ENCODE peak calls at places on chromosomes 1 and 21, in six cellular contexts. K is SK-N-SH, F is K562, W is HepG2, O is GM12878, S is HCT116. B is an unnamed sample.

GRCh38 chr1:38138498-38139233 is 92.1 kb upstream of the POU3F1 start:
- DNase-seq in K (no peak), F (no peak), W (peak; percentile 35), O (no peak), S (peak; percentile 43), B (peak; percentile 77)

GRCh38 chr1:202643397-202644218 is 66.6 kb downstream of the SYT2 start:
- DNase-seq in K (peak; percentile 70), F (no peak), W (no peak), O (no peak), S (no peak), B (no peak)

GRCh38 chr1:24463756-24464377 is 38.8 kb upstream of the RCAN3 start:
- DNase-seq in K (no peak), F (no peak), W (no peak), O (no peak), S (no peak), B (no peak)

GRCh38 chr1:52423055-52423454 is 18.7 kb downstream of the PRPF38A start:
- DNase-seq in K (no peak), F (no peak), W (no peak), O (no peak), S (no peak), B (no peak)

GRCh38 chr1:19029191-19030085 is 73.0 kb upstream of the IFFO2 start:
- DNase-seq in K (no peak), F (no peak), W (no peak), O (no peak), S (no peak), B (no peak)

GRCh38 chr1:115669002-115669673 is 27.4 kb downstream of the VANGL1 start:
- DNase-seq in K (no peak), F (peak; percentile 68), W (peak; percentile 23), O (no peak), S (peak; percentile 69), B (no peak)

GRCh38 chr1:44519035-44519676 is 114.1 kb downstream of the RNF220 start:
- DNase-seq in K (no peak), F (no peak), W (no peak), O (no peak), S (no peak), B (no peak)

GRCh38 chr1:235946570-235946981 is 79.9 kb upstream of the LYST start:
- DNase-seq in K (no peak), F (no peak), W (no peak), O (no peak), S (no peak), B (no peak)

GRCh38 chr1:156667968-156668709 is 9.1 kb downstream of the NES start:
- DNase-seq in K (no peak), F (no peak), W (no peak), O (no peak), S (no peak), B (no peak)

GRCh38 chr1:240946926-240947325 is 335.0 kb upstream of the GREM2 start:
- DNase-seq in K (peak; percentile 42), F (peak; percentile 16), W (peak; percentile 16), O (no peak), S (no peak), B (no peak)

GRCh38 chr1:64980745-64981601 is 14.6 kb upstream of the JAK1 start:
- DNase-seq in K (no peak), F (no peak), W (peak; percentile 70), O (no peak), S (no peak), B (no peak)

GRCh38 chr1:67053535-67053784 is 488 bp downstream of the SLC35D1 start:
- DNase-seq in K (peak; percentile 79), F (peak; percentile 72), W (peak; percentile 54), O (no peak), S (no peak), B (no peak)

GRCh38 chr1:52727114-52727586 is 897 bp downstream of the ZYG11B start:
- DNase-seq in K (peak; percentile 51), F (peak; percentile 54), W (no peak), O (no peak), S (no peak), B (no peak)

GRCh38 chr1:211634461-211634860 is 41.0 kb downstream of the NEK2 start:
- DNase-seq in K (no peak), F (no peak), W (no peak), O (no peak), S (no peak), B (no peak)

GRCh38 chr1:201346337-201346939 is 31.0 kb downstream of the TNNT2 start:
- DNase-seq in K (peak; percentile 61), F (peak; percentile 58), W (peak; percentile 23), O (no peak), S (peak; percentile 54), B (no peak)

GRCh38 chr21:41562101-41563000 is 54.4 kb upstream of the TMPRSS2 start:
- DNase-seq in K (no peak), F (no peak), W (no peak), O (no peak), S (no peak), B (no peak)

GRCh38 chr1:152886758-152887409 is 8.8 kb downstream of the SMCP start:
- DNase-seq in K (no peak), F (no peak), W (no peak), O (no peak), S (no peak), B (no peak)

GRCh38 chr1:177444997-177445746 is 274.4 kb downstream of the BRINP2 start:
- DNase-seq in K (no peak), F (no peak), W (no peak), O (no peak), S (no peak), B (no peak)

GRCh38 chr1:114037952-114038867 is 58.9 kb downstream of the OLFML3 start:
- DNase-seq in K (no peak), F (no peak), W (no peak), O (no peak), S (no peak), B (no peak)

GRCh38 chr1:25253911-25254310 is 6.7 kb upstream of the RSRP1 start:
- DNase-seq in K (no peak), F (no peak), W (no peak), O (no peak), S (no peak), B (peak; percentile 71)

GRCh38 chr1:206580438-206581113 is 31.7 kb downstream of the EIF2D start:
- DNase-seq in K (no peak), F (no peak), W (no peak), O (no peak), S (no peak), B (no peak)

GRCh38 chr21:18147678-18148077 is 97.0 kb upstream of the CHODL start:
- DNase-seq in K (no peak), F (no peak), W (no peak), O (no peak), S (no peak), B (no peak)

GRCh38 chr21:40595806-40596205 is 251.2 kb downstream of the DSCAM start:
- DNase-seq in K (no peak), F (no peak), W (no peak), O (no peak), S (no peak), B (no peak)

GRCh38 chr1:184893695-184894094 is 80.6 kb downstream of the NIBAN1 start:
- DNase-seq in K (no peak), F (no peak), W (no peak), O (no peak), S (no peak), B (no peak)

GRCh38 chr1:205535866-205536758 is 31.6 kb downstream of the CDK18 start:
- DNase-seq in K (peak; percentile 4), F (no peak), W (no peak), O (no peak), S (no peak), B (no peak)

GRCh38 chr1:229975047-229975446 is 92.0 kb upstream of the GALNT2 start:
- DNase-seq in K (no peak), F (no peak), W (no peak), O (no peak), S (no peak), B (no peak)

GRCh38 chr1:229972600-229973296 is 94.3 kb upstream of the GALNT2 start:
- DNase-seq in K (peak; percentile 8), F (peak; percentile 37), W (peak; percentile 9), O (no peak), S (no peak), B (no peak)

GRCh38 chr1:229971141-229971540 is 95.9 kb upstream of the GALNT2 start:
- DNase-seq in K (no peak), F (no peak), W (no peak), O (no peak), S (no peak), B (no peak)

GRCh38 chr1:229970714-229971113 is 96.3 kb upstream of the GALNT2 start:
- DNase-seq in K (no peak), F (no peak), W (no peak), O (no peak), S (no peak), B (no peak)

GRCh38 chr1:229973297-229973612 is 93.8 kb upstream of the GALNT2 start:
- DNase-seq in K (no peak), F (no peak), W (no peak), O (no peak), S (no peak), B (no peak)
- TF ChIP-seq SIN3A in K (no peak), F (no peak), W (no peak), O (no peak), S (no peak), B (no peak)

DNA sequence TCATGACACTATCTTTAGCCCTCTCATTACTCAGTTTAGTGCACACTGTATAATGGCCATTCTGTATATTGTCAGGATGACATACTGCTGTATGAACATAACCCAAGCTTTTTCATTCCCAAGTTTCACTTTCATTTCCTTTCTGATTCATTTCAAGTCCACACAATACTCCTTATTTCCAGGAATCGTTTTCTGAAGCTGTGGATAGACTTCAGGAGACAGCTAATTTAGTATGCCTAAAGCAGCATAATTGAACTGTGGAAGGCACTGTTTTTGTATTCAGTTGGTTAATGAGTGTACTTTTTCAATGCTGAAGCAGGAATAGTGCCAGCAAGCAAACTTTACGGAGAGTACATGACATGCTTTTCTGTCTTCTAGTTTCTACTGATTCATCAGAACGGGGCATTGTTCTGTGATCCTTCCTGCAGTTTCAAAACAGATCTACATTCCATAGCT is 578.5 kb upstream of the ZP4 start:
- DNase-seq in K (no peak), F (no peak), W (no peak), O (no peak), S (no peak), B (no peak)
- TF ChIP-seq REST in K (no peak), F (no peak), W (no peak), O (no peak), S (no peak), B (no peak)

DNA sequence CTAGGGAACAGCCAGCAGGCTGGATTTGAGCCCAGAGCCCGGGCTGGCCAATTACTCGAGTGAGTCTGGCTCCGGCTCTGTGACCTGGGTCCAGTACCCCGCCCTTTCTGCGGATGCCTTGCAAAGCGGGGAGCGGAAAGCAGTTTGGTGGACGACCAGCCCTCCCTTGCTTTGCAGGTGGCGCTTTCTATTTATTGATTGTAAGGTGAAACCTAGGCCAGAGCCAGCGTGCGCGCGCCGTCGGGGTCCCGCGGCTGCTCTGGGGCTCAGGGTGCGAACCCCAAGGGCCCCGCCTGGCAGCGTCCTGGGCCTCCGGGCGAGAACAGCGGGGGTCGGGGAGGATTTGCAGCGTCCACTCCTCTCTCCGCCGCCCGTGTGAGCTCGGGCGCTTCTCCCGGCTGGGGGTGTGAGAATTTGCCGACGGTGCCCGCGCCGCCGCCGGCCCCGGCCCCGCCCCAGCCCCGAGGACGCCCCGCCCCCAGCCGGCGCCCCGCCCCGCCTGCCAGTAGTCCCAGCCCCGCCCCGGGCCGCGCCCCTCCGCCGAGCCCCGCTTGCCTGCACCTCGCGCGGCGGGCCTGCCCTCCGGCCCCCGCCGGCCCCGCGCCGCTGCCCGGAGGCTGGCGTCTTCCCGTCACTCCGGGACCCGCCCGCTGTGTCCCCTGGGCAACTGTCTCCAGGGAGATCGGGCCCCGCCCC is 37.6 kb downstream of the PIK3CD start:
- DNase-seq in K (peak; percentile 94), F (peak; percentile 95), W (peak; percentile 48), O (no peak), S (peak; percentile 54), B (no peak)
- TF ChIP-seq SIN3A in K (no peak), F (peak; percentile 63), W (no peak), O (no peak), S (no peak), B (no peak)

GRCh38 chr1:200042119-200042436 is 14.6 kb downstream of the NR5A2 start:
- DNase-seq in K (peak; percentile 25), F (no peak), W (no peak), O (no peak), S (no peak), B (no peak)
- TF ChIP-seq REST in K (no peak), F (no peak), W (no peak), O (no peak), S (no peak), B (no peak)

B was measured in Panc1.